ENCODE peak calls at places on chromosomes 4 and X, in six cellular contexts. Y is iPS DF 19.7; W is left ventricle myocardium superior; K is NCI-H1930; R is colonic mucosa; Z is stimulated activated CD8-positive, alpha-beta memory T cell treated with anti-CD3 and anti-CD28 coated beads, Interleukin-15, amount 100 ng/mL, for 4 hours. V is an unnamed sample.

GRCh38 chr4:15809473-15809872 is 31.3 kb downstream of the CD38 start:
- DNase-seq in Y (no peak), W (no peak), K (no peak), R (no peak), Z (no peak), V (no peak)

GRCh38 chr4:634599-634985 is 9.2 kb downstream of the PDE6B start:
- DNase-seq in Y (no peak), W (peak), K (no peak), R (no peak), Z (no peak), V (no peak)

GRCh38 chrX:15319075-15319474 is 3.6 kb upstream of the ASB11 start:
- DNase-seq in Y (no peak), W (no peak), K (no peak), R (no peak), Z (no peak), V (no peak)

GRCh38 chrX:24963823-24964222 is 51.9 kb downstream of the ARX start:
- DNase-seq in Y (no peak), W (no peak), K (no peak), R (no peak), Z (no peak), V (no peak)

GRCh38 chrX:53287493-53288138 is 6.2 kb upstream of the IQSEC2 start:
- DNase-seq in Y (no peak), W (peak), K (no peak), R (peak), Z (no peak), V (peak)

GRCh38 chr4:177047070-177047850 is 254.5 kb upstream of the VEGFC start:
- DNase-seq in Y (no peak), W (peak), K (peak), R (peak), Z (no peak), V (no peak)

GRCh38 chr4:112946127-112946526 is 103.3 kb upstream of the ANK2 start:
- DNase-seq in Y (no peak), W (no peak), K (no peak), R (no peak), Z (no peak), V (no peak)

GRCh38 chr4:20723019-20723418 is 22.8 kb downstream of the PACRGL start:
- DNase-seq in Y (no peak), W (no peak), K (no peak), R (no peak), Z (no peak), V (no peak)

GRCh38 chrX:46325312-46325877 is 219.8 kb downstream of the ZNF674 start:
- DNase-seq in Y (no peak), W (no peak), K (no peak), R (no peak), Z (peak), V (no peak)

GRCh38 chrX:38313190-38313589 is 14.1 kb downstream of the RPGR start:
- DNase-seq in Y (no peak), W (no peak), K (no peak), R (no peak), Z (no peak), V (no peak)

V was measured in ascending aorta.